ENCODE peak calls at places on chromosomes 2 and 18, in six cellular contexts. J, R, Z, H, Q and M are unnamed samples.

GRCh38 chr2:6960659-6961058 is 43.4 kb downstream of the RNF144A start:
- DNase-seq in J (no peak), Q (no peak), Z (no peak), R (peak), H (peak), M (no peak)

GRCh38 chr2:9739508-9739907 is 103.8 kb upstream of the TAF1B start:
- DNase-seq in H (peak), R (peak), Q (peak), J (peak), Z (peak), M (no peak)

GRCh38 chr2:172373076-172373475 is 54.3 kb upstream of the ITGA6 start:
- DNase-seq in R (no peak), Z (no peak), Q (no peak), J (no peak), H (no peak), M (no peak)

GRCh38 chr2:197184959-197185586 is 125.5 kb downstream of the ANKRD44 start:
- DNase-seq in J (no peak), Q (peak), R (peak), H (peak), Z (no peak), M (no peak)

GRCh38 chr2:42053482-42053790 is 5.6 kb downstream of the PKDCC start:
- DNase-seq in Q (no peak), J (no peak), R (no peak), H (no peak), Z (no peak), M (no peak)

GRCh38 chr18:36481201-36481657 is 183.7 kb downstream of the FHOD3 start:
- DNase-seq in Z (no peak), H (no peak), R (no peak), J (no peak), Q (no peak), M (no peak)

GRCh38 chr2:26345554-26346453 is at the start of gene SELENOI:
- DNase-seq in Z (peak), R (peak), Q (peak), J (peak), H (peak), M (peak)

GRCh38 chr2:34408100-34408499 is 809.0 kb upstream of the FAM98A start:
- DNase-seq in H (no peak), Z (no peak), J (no peak), R (no peak), Q (no peak), M (no peak)

GRCh38 chr2:151808258-151809072 is 19.8 kb downstream of the ARL5A start:
- DNase-seq in Z (no peak), Q (no peak), H (peak), J (no peak), R (no peak), M (no peak)

GRCh38 chr2:176106636-176107539 is at the start of gene HOXD11:
- DNase-seq in Q (peak), H (peak), Z (peak), R (no peak), J (no peak), M (no peak)

GRCh38 chr2:191105082-191105481 is 45.7 kb downstream of the STAT4 start:
- DNase-seq in H (peak), Z (no peak), J (no peak), Q (no peak), R (no peak), M (no peak)

GRCh38 chr2:15383695-15384350 is 177.3 kb downstream of the NBAS start:
- DNase-seq in R (no peak), J (no peak), Q (no peak), Z (no peak), H (no peak), M (no peak)

GRCh38 chr2:32418777-32419176 is 62.0 kb downstream of the BIRC6 start:
- DNase-seq in H (peak), Q (no peak), J (no peak), R (no peak), Z (no peak), M (no peak)

GRCh38 chr18:63730788-63731187 is 28.0 kb downstream of the SERPINB11 start:
- DNase-seq in Q (no peak), J (no peak), R (no peak), Z (no peak), H (no peak), M (no peak)
- TF ChIP-seq CTCF in Q (no peak), J (no peak), R (no peak), Z (no peak), H (no peak), M (no peak)

DNA sequence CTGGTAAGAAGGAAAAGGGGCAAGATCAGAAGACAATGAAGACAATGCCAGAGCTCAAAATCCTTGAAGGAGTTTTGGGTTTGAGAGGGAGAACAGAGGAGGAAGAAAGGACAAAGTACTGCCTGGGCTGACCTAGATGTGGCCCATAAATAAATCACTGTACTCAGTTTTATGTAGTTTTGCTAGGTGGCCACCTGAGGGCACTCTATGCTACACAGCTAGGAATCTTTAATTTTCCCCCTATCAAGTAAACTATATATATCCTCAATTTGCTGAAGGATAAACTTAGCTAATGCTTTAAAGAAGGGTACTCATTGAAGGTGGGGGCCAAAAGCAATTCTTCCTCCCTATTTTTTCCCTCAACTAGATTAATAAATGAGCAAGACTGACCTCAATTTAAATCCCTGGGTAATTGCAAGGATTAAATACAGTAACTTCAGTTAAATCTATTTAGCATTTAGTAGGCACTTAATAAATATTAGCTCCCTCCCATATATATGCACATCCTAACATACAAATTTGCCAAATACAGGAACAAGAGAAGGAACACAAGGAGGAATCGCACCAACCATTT is 540.3 kb downstream of the NRXN1 start:
- DNase-seq in Q (no peak), H (peak), Z (no peak), R (no peak), J (peak), M (no peak)
- TF ChIP-seq CTCF in Q (peak), H (peak), Z (peak), R (peak), J (peak), M (peak)

DNA sequence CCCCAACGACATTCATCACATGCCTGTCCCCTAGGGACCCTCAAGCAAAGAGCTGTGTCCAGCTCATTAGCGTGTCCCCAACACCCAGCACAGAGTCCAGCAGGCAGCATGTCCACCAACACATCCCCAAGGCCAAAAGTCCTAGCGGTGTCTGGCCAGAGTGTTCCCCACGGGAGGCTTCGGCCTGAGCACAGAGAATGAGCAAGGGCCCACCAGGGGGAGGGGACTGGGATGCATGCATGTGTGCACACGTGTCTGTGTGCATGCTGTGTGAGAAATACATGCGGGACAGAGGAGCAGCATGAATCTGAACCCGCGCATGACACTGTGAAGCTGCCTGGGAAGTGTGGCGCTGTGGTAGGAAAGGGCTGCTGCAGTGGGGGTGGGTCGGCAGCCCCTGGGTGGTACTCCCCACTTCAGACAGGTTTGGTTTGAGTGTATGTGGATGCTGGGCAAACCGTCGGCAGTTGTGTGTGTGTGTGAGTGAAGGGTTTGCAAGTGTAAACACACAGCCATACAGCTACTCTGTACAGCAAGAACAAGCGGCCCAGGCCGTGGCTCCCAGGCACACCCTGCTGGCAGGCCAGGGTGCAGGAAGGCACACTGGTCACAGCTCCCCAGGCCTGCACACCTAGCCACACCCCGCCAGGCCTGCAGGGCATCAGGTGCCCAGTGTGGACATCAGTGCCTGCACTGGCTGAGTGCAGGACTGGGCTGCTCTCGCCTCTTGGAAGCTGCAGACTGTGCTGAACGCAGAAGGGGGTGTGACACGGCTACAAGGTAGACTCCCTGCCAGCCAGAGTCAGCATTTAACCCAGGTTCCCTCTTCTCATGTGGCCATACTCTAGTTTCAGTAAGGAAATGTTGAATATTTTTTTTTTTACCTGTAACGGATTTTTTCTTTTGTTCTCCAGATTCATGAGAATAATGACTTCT is 19.5 kb upstream of the HES6 start:
- DNase-seq in H (no peak), Z (no peak), J (no peak), Q (peak), R (peak), M (no peak)
- TF ChIP-seq CTCF in H (no peak), Z (no peak), J (peak), Q (no peak), R (no peak), M (peak)

GRCh38 chr2:233832869-233833812 is 21.2 kb downstream of the HJURP start:
- DNase-seq in J (no peak), R (peak), Q (no peak), H (peak), Z (peak), M (no peak)
- TF ChIP-seq CTCF in J (peak), R (no peak), Q (no peak), H (peak), Z (no peak), M (peak)

DNA sequence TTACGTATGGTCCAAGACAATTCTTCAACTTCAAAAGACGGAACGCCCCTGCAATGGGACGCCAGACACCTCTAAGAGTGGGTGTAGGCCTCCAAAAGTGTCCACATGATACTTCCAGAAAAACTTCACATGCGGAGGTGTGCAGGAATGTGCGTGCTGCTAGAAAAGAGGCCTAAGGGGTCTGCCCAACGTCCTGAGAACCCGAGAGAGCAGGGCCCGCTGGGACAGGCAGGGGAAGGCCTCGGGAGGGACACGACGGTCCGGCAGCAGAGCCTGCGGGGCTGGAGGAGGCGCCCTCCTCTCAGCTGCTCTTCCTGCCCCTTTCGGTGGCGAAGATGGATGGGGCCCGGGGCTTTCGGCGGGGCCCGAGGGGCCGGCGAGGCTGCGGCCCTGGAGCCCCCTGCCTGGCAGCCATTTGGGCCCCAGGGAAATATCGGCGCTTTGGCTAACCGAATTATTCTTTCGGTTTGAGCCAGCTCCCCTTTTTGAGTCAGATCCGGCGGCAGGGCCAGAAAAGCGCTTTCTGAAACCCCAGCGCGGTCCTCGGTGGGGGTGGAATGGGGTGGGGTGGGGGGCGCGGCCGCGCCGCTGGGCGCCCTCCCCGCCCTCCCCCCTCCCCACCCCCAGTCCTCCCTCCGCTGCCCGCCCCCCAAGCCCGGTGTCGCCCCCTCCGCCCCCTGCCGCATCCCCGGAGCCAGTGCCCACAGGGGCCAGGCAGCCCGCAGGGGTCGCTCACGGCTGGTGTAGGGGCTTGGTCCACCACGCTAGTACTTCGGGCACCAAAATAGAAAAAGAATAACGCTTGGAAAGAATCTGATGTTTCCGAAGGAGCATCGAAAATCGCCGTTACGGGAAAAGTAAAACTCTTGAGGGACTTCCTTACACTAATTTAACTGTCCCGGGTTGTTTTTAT is 9.2 kb upstream of the ARID5A start:
- DNase-seq in H (peak), Z (peak), R (no peak), Q (peak), J (peak), M (no peak)
- TF ChIP-seq CTCF in H (no peak), Z (peak), R (peak), Q (no peak), J (peak), M (peak)

GRCh38 chr18:22409445-22409844 is 8.3 kb downstream of the CTAGE1 start:
- DNase-seq in Z (no peak), H (no peak), Q (no peak), R (no peak), J (no peak), M (no peak)

GRCh38 chr18:22410126-22410525 is 7.6 kb downstream of the CTAGE1 start:
- DNase-seq in H (no peak), Q (no peak), J (no peak), Z (no peak), R (no peak), M (no peak)

GRCh38 chr18:22405142-22405541 is 12.6 kb downstream of the CTAGE1 start:
- DNase-seq in H (no peak), J (no peak), Z (no peak), Q (no peak), R (no peak), M (no peak)

GRCh38 chr18:22411442-22411841 is 6.3 kb downstream of the CTAGE1 start:
- DNase-seq in H (no peak), R (no peak), Z (no peak), J (no peak), Q (no peak), M (no peak)

DNA sequence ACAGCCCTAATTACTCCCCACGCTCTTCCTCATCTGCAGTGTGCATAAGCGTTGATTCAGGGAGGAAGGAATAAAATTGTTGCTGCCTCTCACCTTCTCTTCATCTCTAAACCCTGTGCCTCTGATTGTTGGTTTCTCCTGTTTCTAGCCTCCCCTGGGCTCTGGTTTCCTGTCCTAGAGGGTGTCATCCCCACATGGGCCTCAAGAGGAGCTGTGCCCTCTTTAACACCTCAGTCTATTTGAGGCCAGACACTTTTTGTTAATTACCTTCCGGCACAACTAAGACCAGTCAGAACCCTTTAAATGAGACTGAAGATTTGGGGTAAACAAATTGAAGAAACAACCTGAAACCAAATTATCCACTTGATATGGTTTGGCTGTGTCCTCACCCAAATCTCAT is 9.7 kb downstream of the CTAGE1 start:
- DNase-seq in R (no peak), Q (no peak), Z (no peak), J (no peak), H (no peak), M (no peak)
- TF ChIP-seq CTCF in R (no peak), Q (no peak), Z (no peak), J (peak), H (no peak), M (no peak)

GRCh38 chr2:119290859-119291587 is 67.4 kb downstream of the STEAP3 start:
- DNase-seq in H (peak), J (peak), Q (no peak), R (peak), Z (peak), M (peak)
- TF ChIP-seq CTCF in H (peak), J (peak), Q (peak), R (peak), Z (no peak), M (peak)

GRCh38 chr2:195664528-195664927 is 7.5 kb downstream of the SLC39A10 start:
- DNase-seq in Z (no peak), J (no peak), Q (no peak), H (peak), R (no peak), M (no peak)
- TF ChIP-seq CTCF in Z (peak), J (peak), Q (no peak), H (peak), R (no peak), M (peak)

GRCh38 chr2:28958689-28959088 is 22.4 kb upstream of the TOGARAM2 start:
- DNase-seq in R (no peak), Z (no peak), J (peak), H (peak), Q (no peak), M (no peak)

GRCh38 chr2:28952806-28953190 is 28.3 kb upstream of the TOGARAM2 start:
- DNase-seq in Q (no peak), Z (no peak), H (no peak), J (no peak), R (no peak), M (no peak)

GRCh38 chr2:28955492-28955891 is 25.6 kb upstream of the TOGARAM2 start:
- DNase-seq in H (peak), Q (no peak), Z (no peak), R (no peak), J (no peak), M (no peak)

GRCh38 chr2:28956890-28957289 is 24.2 kb upstream of the TOGARAM2 start:
- DNase-seq in H (peak), J (no peak), Q (no peak), Z (no peak), R (no peak), M (no peak)

DNA sequence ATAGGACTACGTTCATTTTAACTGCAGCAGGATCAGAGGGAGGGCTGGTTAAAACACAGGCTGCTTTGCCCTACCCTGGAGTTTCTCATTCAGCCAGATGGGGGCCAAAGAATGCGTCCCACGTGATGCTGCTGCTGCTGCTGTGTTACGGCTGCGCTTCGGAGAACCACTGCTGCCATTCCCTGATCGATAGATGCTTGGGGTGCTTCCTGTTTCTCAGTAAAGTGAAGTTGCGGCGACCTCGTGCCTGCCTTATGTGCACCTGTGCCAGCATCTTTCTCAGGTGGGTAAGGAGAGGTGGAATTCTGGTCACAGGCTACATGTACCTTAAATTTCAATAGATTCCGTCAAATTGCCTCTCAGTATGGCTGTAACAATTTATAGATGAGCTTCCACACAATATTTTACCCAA is 24.7 kb upstream of the TOGARAM2 start:
- DNase-seq in R (no peak), Z (no peak), Q (no peak), H (peak), J (no peak), M (peak)
- TF ChIP-seq CTCF in R (no peak), Z (no peak), Q (no peak), H (no peak), J (no peak), M (peak)